ENCODE peak calls at places on chromosomes 5 and 9, in ten cellular contexts. B is uterus; P is activated CD8-positive, alpha-beta memory T cell treated with anti-CD3 and anti-CD28 coated beads, Interleukin-2, amount 50 U/mL, for 48 hours; A is CD8-positive, alpha-beta T cell; D is cardiac fibroblast; S is Calu3; Q is EH; K is ELR; F is RCC 7860; C is OCI-M1. J is an unnamed sample.

GRCh38 chr5:149143470-149143869 is 2.2 kb downstream of the ABLIM3 start:
- DNase-seq in S (no peak), Q (peak), K (peak), B (peak), D (peak), F (no peak), P (no peak), A (no peak), C (no peak), J (no peak)

GRCh38 chr9:86487222-86487841 is 133.1 kb upstream of the TUT7 start:
- DNase-seq in F (peak), P (no peak), Q (peak), C (peak), B (no peak), A (no peak), D (peak), K (peak), S (no peak), J (peak)

GRCh38 chr5:8070138-8070537 is 201.2 kb downstream of the MTRR start:
- DNase-seq in D (no peak), Q (no peak), A (no peak), C (no peak), P (no peak), B (no peak), S (no peak), K (no peak), F (no peak), J (no peak)

GRCh38 chr9:18490591-18491370 is 16.8 kb downstream of the ADAMTSL1 start:
- DNase-seq in A (no peak), K (peak), Q (peak), D (peak), C (no peak), P (no peak), F (peak), B (peak), S (no peak), J (no peak)

GRCh38 chr9:98944130-98945074 is 695 bp downstream of the COL15A1 start:
- DNase-seq in A (no peak), P (peak), F (no peak), C (no peak), D (peak), Q (peak), K (peak), B (peak), S (peak), J (no peak)

GRCh38 chr5:145775893-145776444 is 59.2 kb downstream of the PRELID2 start:
- DNase-seq in C (no peak), F (peak), K (peak), D (peak), S (peak), P (no peak), Q (peak), B (no peak), A (no peak), J (no peak)

GRCh38 chr9:20356392-20357206 is 265.7 kb downstream of the MLLT3 start:
- DNase-seq in K (peak), B (peak), Q (peak), C (peak), S (peak), P (no peak), F (peak), D (peak), A (peak), J (peak)

GRCh38 chr5:10528056-10528816 is 35.6 kb upstream of the ANKRD33B start:
- DNase-seq in C (no peak), P (no peak), S (no peak), B (no peak), F (no peak), A (no peak), D (peak), K (peak), Q (peak), J (no peak)

GRCh38 chr5:127400946-127401670 is 110.5 kb downstream of the MEGF10 start:
- DNase-seq in P (no peak), D (no peak), B (no peak), K (no peak), Q (peak), A (no peak), S (no peak), C (peak), F (no peak), J (peak)

GRCh38 chr9:123438321-123438720 is 82.3 kb downstream of the CRB2 start:
- DNase-seq in C (no peak), B (no peak), K (no peak), Q (no peak), A (no peak), F (no peak), D (peak), S (no peak), P (no peak), J (no peak)

GRCh38 chr5:164237531-164237930 is 732.1 kb downstream of the MAT2B start:
- DNase-seq in Q (no peak), A (no peak), B (no peak), F (no peak), D (peak), C (no peak), K (no peak), P (no peak), S (no peak), J (no peak)

GRCh38 chr5:59712836-59713487 is 180.6 kb downstream of the PDE4D start:
- DNase-seq in K (no peak), A (no peak), C (peak), B (no peak), S (no peak), Q (peak), D (no peak), F (no peak), P (no peak), J (peak)

GRCh38 chr9:74760031-74760700 is 127.6 kb downstream of the TRPM6 start:
- DNase-seq in Q (peak), S (no peak), K (peak), D (peak), C (no peak), B (no peak), P (no peak), A (no peak), F (peak), J (no peak)

GRCh38 chr5:87069974-87070608 is 197.6 kb upstream of the RASA1 start:
- DNase-seq in B (no peak), P (no peak), A (no peak), C (peak), K (peak), Q (peak), F (peak), S (peak), D (peak), J (no peak)

GRCh38 chr9:129624168-129624759 is 1.7 kb upstream of the NTMT1 start:
- DNase-seq in Q (peak), D (peak), B (no peak), S (peak), F (peak), K (peak), P (peak), A (peak), C (peak), J (peak)

GRCh38 chr9:4927043-4927471 is 58.0 kb upstream of the JAK2 start:
- DNase-seq in A (no peak), D (peak), P (no peak), C (peak), K (peak), Q (peak), F (no peak), B (no peak), S (no peak), J (no peak)

J was measured in Kasumi-1.